ENCODE peak calls at places on chromosome 1, in four cellular contexts. V is GM13976, C is hypothalamus, R is tibial artery. I is an unnamed sample.

GRCh38 chr1:193338194-193338593 is 151.8 kb upstream of the B3GALT2 start:
- DNase-seq in V (peak; percentile 50), C (no peak), R (no peak), I (peak; percentile 22)

GRCh38 chr1:7726623-7727022 is 44.5 kb upstream of the VAMP3 start:
- DNase-seq in V (no peak), C (no peak), R (no peak), I (no peak)

GRCh38 chr1:152165291-152166077 is 6.5 kb upstream of the RPTN start:
- DNase-seq in V (no peak), C (no peak), R (no peak), I (no peak)

GRCh38 chr1:155085504-155086181 is 7.0 kb downstream of the EFNA3 start:
- DNase-seq in V (peak; percentile 66), C (no peak), R (peak; percentile 65), I (peak; percentile 59)

GRCh38 chr1:90417139-90417538 is 300.0 kb downstream of the BARHL2 start:
- DNase-seq in V (no peak), C (no peak), R (no peak), I (no peak)

GRCh38 chr1:46487818-46488218 is 1.8 kb upstream of the DMBX1 start:
- DNase-seq in V (no peak), C (no peak), R (no peak), I (peak; percentile 15)

GRCh38 chr1:98157524-98158293 is 236.9 kb upstream of the DPYD start:
- DNase-seq in V (no peak), C (no peak), R (no peak), I (no peak)

GRCh38 chr1:206502403-206502802 is 4.9 kb upstream of the RASSF5 start:
- DNase-seq in V (no peak), C (no peak), R (no peak), I (no peak)

GRCh38 chr1:210328746-210329488 is at the start of gene HHAT:
- DNase-seq in V (peak; percentile 85), C (peak; percentile 41), R (peak; percentile 68), I (peak; percentile 85)

GRCh38 chr1:6414443-6414844 is 5.3 kb downstream of the HES2 start:
- DNase-seq in V (peak; percentile 80), C (no peak), R (no peak), I (peak; percentile 86)

I was measured in GM12865.